ENCODE peak calls at places on chromosomes 12 and 14, in seven cellular contexts. S, Q, F, J, R, K and O are unnamed samples. For H3K4me1, the result is how much of the 10 kb centered on the place peaks cover.

GRCh38 chr14:92135269-92135668 is 13.5 kb downstream of the CPSF2 start:
- DNase-seq in S (peak), R (no peak), F (no peak), K (no peak), J (no peak), Q (no peak), O (no peak)

GRCh38 chr12:1655225-1655788 is 26.3 kb downstream of the WNT5B start:
- DNase-seq in K (no peak), J (no peak), S (no peak), Q (no peak), F (no peak), R (peak), O (no peak)

GRCh38 chr14:102419716-102420115 is 57.0 kb downstream of the TECPR2 start:
- DNase-seq in K (no peak), F (no peak), R (no peak), J (no peak), Q (no peak), S (no peak), O (no peak)

GRCh38 chr14:54839681-54840080 is 62.9 kb downstream of the GCH1 start:
- DNase-seq in K (peak), J (no peak), S (no peak), R (peak), Q (no peak), F (no peak), O (no peak)

GRCh38 chr12:104958009-104958945 is at the start of gene SLC41A2:
- DNase-seq in J (peak), S (peak), K (peak), F (peak), R (peak), Q (peak), O (peak)

GRCh38 chr12:44750468-44750867 is 125.6 kb downstream of the NELL2 start:
- DNase-seq in J (no peak), Q (no peak), K (no peak), R (no peak), F (no peak), S (no peak), O (no peak)

GRCh38 chr12:24780969-24781368 is 167.9 kb downstream of the BCAT1 start:
- DNase-seq in S (no peak), K (no peak), J (no peak), F (no peak), Q (no peak), R (no peak), O (no peak)

GRCh38 chr12:130677957-130678558 is 38.0 kb downstream of the RIMBP2 start:
- DNase-seq in S (no peak), K (no peak), Q (no peak), R (no peak), J (no peak), F (no peak), O (no peak)

GRCh38 chr14:94307410-94307992 is 14.4 kb upstream of the SERPINA10 start:
- DNase-seq in F (no peak), Q (no peak), K (no peak), R (no peak), J (no peak), S (peak), O (no peak)

DNA sequence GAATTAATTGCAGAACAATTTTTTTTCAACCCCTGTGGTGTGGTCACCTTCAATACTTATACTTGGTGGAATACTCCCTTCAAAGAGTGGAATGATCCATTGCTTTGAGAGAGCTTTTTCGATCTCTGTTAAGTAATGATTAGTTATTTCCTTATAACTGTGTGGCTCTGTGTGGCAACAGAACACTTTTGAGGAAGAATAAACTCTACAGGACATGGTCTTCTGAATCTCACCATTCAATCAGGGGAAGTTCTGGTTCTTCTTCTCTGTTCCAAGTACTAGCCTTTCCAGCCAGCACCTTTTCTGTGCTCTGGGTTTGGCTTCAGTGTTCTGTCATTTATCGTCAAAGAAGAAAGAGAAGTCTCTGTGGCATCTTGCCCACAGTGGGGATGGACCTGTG is 369.2 kb downstream of the ZFP36L1 start:
- DNase-seq in Q (no peak), F (no peak), S (no peak), K (no peak), J (no peak), R (no peak), O (no peak)
- H3K4me1 ChIP-seq in Q (under half), F (under half), S (under half), K (under half), J (under half), R (under half), O (under half)

GRCh38 chr14:65972891-65973290 is 513.3 kb upstream of the CCDC196 start:
- DNase-seq in Q (no peak), S (no peak), J (no peak), K (no peak), F (no peak), R (no peak), O (no peak)
- H3K4me3 ChIP-seq in Q (no peak), S (no peak), J (no peak), K (no peak), F (no peak), R (no peak), O (no peak)

GRCh38 chr12:13170892-13171490 is 25.5 kb upstream of the EMP1 start:
- DNase-seq in K (no peak), F (no peak), R (no peak), S (no peak), J (no peak), Q (no peak), O (no peak)
- H3K4me1 ChIP-seq in K (under half), F (under half), R (under half), S (under half), J (under half), Q (under half), O (under half)

GRCh38 chr12:40692617-40693502 is 621 bp downstream of the CNTN1 start:
- DNase-seq in K (no peak), R (peak), J (no peak), S (no peak), F (no peak), Q (no peak), O (no peak)
- H3K4me3 ChIP-seq in K (peak), R (peak), J (peak), S (no peak), F (no peak), Q (no peak), O (peak)

DNA sequence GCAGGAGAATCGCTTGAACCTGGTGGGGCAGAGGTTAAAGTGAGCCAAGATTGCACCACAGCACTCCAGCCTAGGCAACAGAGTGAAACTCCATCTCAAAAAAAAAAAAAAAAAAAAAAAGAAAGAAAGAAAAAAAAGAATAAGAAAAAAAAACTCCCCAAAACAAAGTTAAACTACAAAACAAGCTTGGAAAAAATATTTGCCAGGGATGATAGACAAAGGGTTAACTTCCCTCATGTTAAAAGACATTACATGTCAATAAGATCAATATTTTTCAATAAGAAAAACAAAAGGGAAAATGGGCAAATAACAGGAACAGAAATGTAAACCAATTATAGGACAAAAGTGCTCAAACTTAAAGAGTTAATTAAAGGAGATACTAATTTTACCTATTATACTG is 26.4 kb upstream of the HIGD1C start:
- DNase-seq in Q (no peak), R (no peak), J (no peak), F (no peak), S (no peak), K (no peak), O (no peak)
- H3K4me1 ChIP-seq in Q (under half), R (half or more), J (under half), F (under half), S (under half), K (under half), O (under half)

GRCh38 chr12:116977465-116978380 is 67.0 kb downstream of the FBXW8 start:
- DNase-seq in R (no peak), F (no peak), K (no peak), J (no peak), Q (no peak), S (no peak), O (no peak)

GRCh38 chr12:116980083-116980482 is 69.3 kb downstream of the FBXW8 start:
- DNase-seq in S (no peak), F (no peak), R (no peak), J (no peak), Q (no peak), K (no peak), O (no peak)

GRCh38 chr12:116982721-116983502 is 72.2 kb downstream of the FBXW8 start:
- DNase-seq in F (no peak), Q (no peak), R (no peak), K (no peak), S (no peak), J (no peak), O (no peak)

GRCh38 chr12:116975779-116976393 is 65.1 kb downstream of the FBXW8 start:
- DNase-seq in S (no peak), K (no peak), Q (no peak), R (no peak), J (no peak), F (no peak), O (no peak)

GRCh38 chr12:116979109-116979508 is 68.4 kb downstream of the FBXW8 start:
- DNase-seq in S (no peak), Q (no peak), K (no peak), F (no peak), J (no peak), R (no peak), O (no peak)
- H3K4me3 ChIP-seq in S (no peak), Q (no peak), K (no peak), F (no peak), J (no peak), R (no peak), O (no peak)

GRCh38 chr14:103541944-103542544 is 13.0 kb downstream of the TRMT61A start:
- DNase-seq in J (no peak), Q (no peak), R (peak), K (no peak), F (no peak), S (no peak), O (no peak)
- H3K4me1 ChIP-seq in J (under half), Q (under half), R (half or more), K (under half), F (under half), S (half or more), O (half or more)

DNA sequence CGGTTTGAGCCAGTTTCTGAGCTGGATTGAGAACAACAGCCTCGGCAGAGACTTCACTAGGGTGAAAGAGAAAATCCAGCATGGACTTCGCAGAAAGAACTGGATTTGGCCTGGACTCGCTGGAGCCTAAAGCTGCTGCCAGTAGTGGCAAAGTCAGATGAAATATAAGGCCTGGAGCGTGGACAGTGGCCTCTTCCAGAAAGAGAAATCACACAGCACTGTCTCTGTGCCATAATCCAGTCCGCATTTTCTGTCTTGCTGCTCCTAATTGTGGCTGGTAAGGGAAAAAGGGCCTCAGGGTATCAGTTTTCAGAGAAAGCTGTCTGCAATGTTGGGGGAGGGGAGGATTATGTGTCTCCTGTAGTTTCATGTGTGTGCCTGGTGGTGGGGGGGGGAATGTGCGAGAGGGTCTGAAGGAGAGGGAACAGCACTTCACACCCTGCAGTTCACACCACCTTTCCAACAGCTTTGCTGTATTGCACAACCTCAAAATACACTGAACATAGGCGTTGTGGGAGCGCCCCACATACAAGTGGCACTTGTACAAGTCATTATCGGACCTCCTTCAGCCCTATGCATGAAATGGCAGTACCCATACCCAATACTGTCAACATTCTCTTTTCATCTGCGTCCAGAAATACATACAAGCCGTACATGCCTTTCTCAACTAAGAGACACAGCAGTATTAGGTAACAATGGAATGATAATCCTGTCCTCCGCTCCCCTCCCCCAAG is 107.6 kb upstream of the ATF7IP start:
- DNase-seq in R (peak), K (peak), S (peak), Q (peak), F (peak), J (peak), O (peak)
- H3K4me3 ChIP-seq in R (peak), K (peak), S (no peak), Q (peak), F (peak), J (peak), O (peak)